ENCODE peak calls at places on chromosomes 13 and 19, in nine cellular contexts. J is PC-3; G is CD4-positive, CD25-positive, alpha-beta regulatory T cell; K is IMR-90; M is heart left ventricle; R is esophagus squamous epithelium; B is thyroid gland; L is thoracic aorta; Q is left lung. V is an unnamed sample. For H3K36me3 and H3K4me1, the result is how much of the 10 kb centered on the place peaks cover.

GRCh38 chr19:29845576-29846176 is 33.9 kb downstream of the CCNE1 start:
- DNase-seq in J (no peak), G (no peak), K (peak), M (peak), R (no peak), B (no peak), L (no peak), Q (no peak), V (peak)

GRCh38 chr19:52094526-52094925 is 1.0 kb downstream of the ZNF841 start:
- DNase-seq in J (no peak), G (no peak), K (no peak), M (no peak), R (no peak), B (peak), L (no peak), Q (no peak), V (no peak)

GRCh38 chr13:113433391-113433916 is 19.8 kb downstream of the ADPRHL1 start:
- DNase-seq in J (no peak), G (no peak), K (no peak), M (no peak), R (no peak), B (no peak), L (no peak), Q (no peak), V (no peak)

GRCh38 chr13:46951516-46951915 is 54.7 kb upstream of the HTR2A start:
- DNase-seq in J (peak), G (no peak), K (no peak), M (no peak), R (no peak), B (no peak), L (no peak), Q (no peak), V (peak)

GRCh38 chr13:25085125-25085742 is 10.7 kb upstream of the PABPC3 start:
- DNase-seq in J (peak), G (no peak), K (peak), M (no peak), R (no peak), B (peak), L (no peak), Q (no peak), V (peak)

GRCh38 chr13:99053636-99054233 is 75.9 kb upstream of the DOCK9 start:
- DNase-seq in J (no peak), G (no peak), K (no peak), M (no peak), R (no peak), B (peak), L (no peak), Q (peak), V (no peak)

GRCh38 chr19:12695997-12696365 is 450 bp downstream of the FBXW9 start:
- DNase-seq in J (no peak), G (no peak), K (no peak), M (no peak), R (no peak), B (no peak), L (no peak), Q (no peak), V (no peak)

GRCh38 chr19:32264568-32264967 is 80.8 kb upstream of the ZNF507 start:
- DNase-seq in J (no peak), G (no peak), K (no peak), M (no peak), R (no peak), B (no peak), L (no peak), Q (no peak), V (no peak)

GRCh38 chr13:49240017-49240416 is 7.7 kb upstream of the CDADC1 start:
- DNase-seq in J (peak), G (peak), K (peak), M (no peak), R (no peak), B (no peak), L (no peak), Q (no peak), V (peak)

GRCh38 chr13:51564671-51565070 is 19.6 kb upstream of the WDFY2 start:
- DNase-seq in J (no peak), G (no peak), K (no peak), M (no peak), R (no peak), B (no peak), L (no peak), Q (no peak), V (no peak)

GRCh38 chr13:95403349-95404140 is 102.3 kb upstream of the ABCC4 start:
- DNase-seq in J (peak), G (no peak), K (no peak), M (no peak), R (no peak), B (peak), L (no peak), Q (no peak), V (no peak)

GRCh38 chr19:10122066-10122465 is 2.4 kb upstream of the EIF3G start:
- DNase-seq in J (peak), G (no peak), K (peak), M (no peak), R (no peak), B (peak), L (no peak), Q (no peak), V (no peak)

GRCh38 chr13:99124046-99124400 is 76.6 kb upstream of the UBAC2 start:
- DNase-seq in J (no peak), G (no peak), K (no peak), M (no peak), R (no peak), B (no peak), L (no peak), Q (no peak), V (no peak)

GRCh38 chr13:106151056-106151699 is 384.3 kb downstream of the EFNB2 start:
- DNase-seq in J (peak), G (no peak), K (peak), M (no peak), R (no peak), B (no peak), L (no peak), Q (no peak), V (peak)

GRCh38 chr13:30615851-30616311 is 1.8 kb upstream of the USPL1 start:
- DNase-seq in J (peak), G (peak), K (peak), M (no peak), R (no peak), B (no peak), L (no peak), Q (no peak), V (peak)

GRCh38 chr19:52963229-52963760 is 614 bp upstream of the ZNF816 start:
- DNase-seq in J (no peak), G (no peak), K (no peak), M (no peak), R (no peak), B (peak), L (no peak), Q (peak), V (no peak)

GRCh38 chr19:44548736-44549135 is 19.3 kb upstream of the CEACAM20 start:
- DNase-seq in J (peak), G (no peak), K (peak), M (no peak), R (no peak), B (no peak), L (no peak), Q (no peak), V (peak)

GRCh38 chr13:112137144-112137543 is 70.2 kb downstream of the SOX1 start:
- DNase-seq in J (no peak), G (no peak), K (no peak), M (no peak), R (no peak), B (no peak), L (no peak), Q (no peak), V (no peak)

GRCh38 chr19:33080761-33081681 is at the start of gene GPATCH1:
- DNase-seq in J (peak), G (peak), K (peak), M (peak), R (peak), B (peak), L (peak), Q (peak), V (peak)

GRCh38 chr13:24267801-24268200 is 41.6 kb upstream of the C1QTNF9 start:
- DNase-seq in J (no peak), G (no peak), K (no peak), M (no peak), R (no peak), B (no peak), L (no peak), Q (no peak), V (no peak)

GRCh38 chr19:13092206-13092605 is 10.5 kb downstream of the LYL1 start:
- DNase-seq in J (no peak), G (no peak), K (no peak), M (no peak), R (no peak), B (no peak), L (no peak), Q (no peak), V (no peak)

GRCh38 chr19:10742494-10742893 is 24.6 kb downstream of the DNM2 start:
- DNase-seq in J (no peak), G (no peak), K (no peak), M (no peak), R (no peak), B (no peak), L (no peak), Q (no peak), V (no peak)

GRCh38 chr13:44758595-44759221 is 182.6 kb upstream of the TSC22D1 start:
- DNase-seq in J (peak), G (no peak), K (peak), M (no peak), R (no peak), B (no peak), L (no peak), Q (no peak), V (peak)

GRCh38 chr19:18021121-18021755 is 13.3 kb downstream of the ARRDC2 start:
- DNase-seq in J (peak), G (no peak), K (peak), M (peak), R (no peak), B (peak), L (peak), Q (peak), V (peak)

GRCh38 chr19:42553292-42554045 is 25.2 kb upstream of the CEACAM1 start:
- DNase-seq in J (peak), G (no peak), K (peak), M (peak), R (no peak), B (no peak), L (no peak), Q (peak), V (peak)

GRCh38 chr19:7191946-7192691 is 102.1 kb downstream of the INSR start:
- DNase-seq in J (no peak), G (peak), K (no peak), M (no peak), R (no peak), B (no peak), L (no peak), Q (no peak), V (no peak)

GRCh38 chr13:42039457-42039945 is 8.9 kb upstream of the DGKH start:
- DNase-seq in J (peak), G (peak), K (no peak), M (no peak), R (no peak), B (no peak), L (no peak), Q (no peak), V (no peak)

GRCh38 chr13:37934339-37935191 is 65.0 kb upstream of the TRPC4 start:
- DNase-seq in J (no peak), G (no peak), K (no peak), M (no peak), R (no peak), B (no peak), L (no peak), Q (no peak), V (no peak)

GRCh38 chr13:77009011-77009410 is 17.1 kb downstream of the CLN5 start:
- DNase-seq in J (no peak), G (no peak), K (peak), M (no peak), R (no peak), B (peak), L (no peak), Q (no peak), V (no peak)

DNA sequence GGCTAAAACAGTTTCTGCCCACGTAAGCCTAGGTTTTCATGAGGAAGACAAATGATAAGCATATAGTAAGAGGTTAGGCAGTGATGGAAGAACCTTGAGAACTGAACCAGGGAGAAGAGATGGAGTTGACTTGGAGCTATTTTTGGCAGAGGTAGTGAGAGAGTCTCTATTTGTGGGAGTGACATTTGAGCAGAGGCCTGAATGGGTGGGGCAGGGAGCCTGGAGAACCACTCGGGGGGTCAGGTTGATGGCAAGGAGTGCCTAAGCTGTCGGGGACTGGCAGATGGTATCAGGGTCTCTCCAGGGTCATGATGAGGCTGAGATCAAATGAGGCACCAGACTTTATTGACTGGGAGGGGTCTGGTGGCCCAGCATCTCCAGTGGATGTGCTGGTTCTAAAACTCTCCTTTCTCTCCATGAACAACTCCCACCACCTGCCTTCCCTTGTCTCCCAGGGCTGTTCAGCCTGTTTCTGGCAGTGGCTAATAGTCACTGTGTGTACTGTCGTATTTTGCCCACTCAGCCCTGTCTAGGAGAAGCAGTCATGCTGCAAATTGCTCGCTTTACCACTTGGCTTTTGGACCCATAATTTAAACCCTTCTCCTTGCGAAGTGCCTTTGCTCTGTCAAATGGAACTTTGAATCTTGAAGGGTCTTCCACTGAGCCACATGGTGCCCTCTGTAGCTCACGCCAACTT is 3.6 kb downstream of the MAU2 start:
- DNase-seq in J (no peak), G (no peak), K (no peak), M (no peak), R (no peak), B (peak), L (no peak), Q (no peak), V (no peak)
- H3K36me3 ChIP-seq in J (under half), G (under half), K (under half), M (half or more), R (under half), B (under half), L (under half), Q (under half), V (under half)

DNA sequence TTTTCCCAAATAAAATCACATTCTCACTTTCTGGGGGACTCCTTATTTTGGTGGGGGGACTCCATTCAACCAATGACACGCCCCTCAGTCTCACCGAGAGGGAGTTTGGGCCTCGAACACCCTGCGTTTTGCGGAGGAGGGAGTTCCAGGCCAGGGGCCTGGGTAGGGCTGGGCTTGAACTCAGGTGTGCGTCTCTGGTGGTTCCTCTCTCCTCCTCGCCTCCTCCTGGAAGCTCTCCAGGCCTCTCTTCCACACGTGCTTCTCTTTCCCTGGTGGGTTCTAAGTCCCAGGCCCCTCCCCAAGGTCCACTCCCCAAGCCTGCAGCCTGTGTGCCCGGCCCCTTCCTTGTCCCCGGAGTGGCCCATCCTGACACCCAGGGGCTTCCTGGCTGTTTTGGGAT is 14.7 kb downstream of the MEX3D start:
- DNase-seq in J (no peak), G (no peak), K (no peak), M (no peak), R (no peak), B (no peak), L (no peak), Q (no peak), V (no peak)
- H3K4me1 ChIP-seq in J (under half), G (under half), K (under half), M (under half), R (under half), B (under half), L (under half), Q (under half), V (under half)

GRCh38 chr19:4428326-4428975 is 26.0 kb downstream of the CHAF1A start:
- DNase-seq in J (no peak), G (no peak), K (no peak), M (no peak), R (no peak), B (no peak), L (no peak), Q (no peak), V (no peak)
- H3K36me3 ChIP-seq in J (under half), G (under half), K (under half), M (under half), R (under half), B (under half), L (under half), Q (under half), V (under half)

GRCh38 chr19:39132344-39132969 is 6.9 kb downstream of the PAK4 start:
- DNase-seq in J (no peak), G (no peak), K (no peak), M (no peak), R (no peak), B (no peak), L (no peak), Q (no peak), V (no peak)

GRCh38 chr19:39131255-39131755 is 5.7 kb downstream of the PAK4 start:
- DNase-seq in J (no peak), G (no peak), K (peak), M (peak), R (no peak), B (peak), L (no peak), Q (no peak), V (no peak)

GRCh38 chr19:39129116-39129515 is 3.5 kb downstream of the PAK4 start:
- DNase-seq in J (no peak), G (no peak), K (no peak), M (no peak), R (no peak), B (no peak), L (no peak), Q (no peak), V (no peak)

GRCh38 chr19:39128511-39129079 is 3.0 kb downstream of the PAK4 start:
- DNase-seq in J (no peak), G (no peak), K (no peak), M (no peak), R (no peak), B (no peak), L (no peak), Q (no peak), V (no peak)

GRCh38 chr19:39130337-39131254 is 5.0 kb downstream of the PAK4 start:
- DNase-seq in J (no peak), G (no peak), K (no peak), M (no peak), R (no peak), B (no peak), L (no peak), Q (no peak), V (no peak)
- H3K4me1 ChIP-seq in J (under half), G (under half), K (under half), M (half or more), R (half or more), B (half or more), L (under half), Q (under half), V (under half)

GRCh38 chr19:15432629-15433518 is 14.1 kb upstream of the AKAP8L start:
- DNase-seq in J (peak), G (peak), K (peak), M (peak), R (peak), B (peak), L (peak), Q (peak), V (peak)

GRCh38 chr19:15431396-15432017 is 12.7 kb upstream of the AKAP8L start:
- DNase-seq in J (no peak), G (no peak), K (no peak), M (no peak), R (no peak), B (no peak), L (no peak), Q (no peak), V (no peak)

GRCh38 chr19:15436012-15436825 is 13.5 kb downstream of the WIZ start:
- DNase-seq in J (no peak), G (no peak), K (no peak), M (no peak), R (no peak), B (no peak), L (no peak), Q (no peak), V (no peak)

GRCh38 chr19:15432018-15432494 is 13.3 kb upstream of the AKAP8L start:
- DNase-seq in J (no peak), G (no peak), K (no peak), M (no peak), R (no peak), B (no peak), L (no peak), Q (no peak), V (no peak)

GRCh38 chr19:15433519-15434069 is 14.8 kb upstream of the AKAP8L start:
- DNase-seq in J (no peak), G (no peak), K (no peak), M (no peak), R (no peak), B (no peak), L (no peak), Q (no peak), V (no peak)
- H3K36me3 ChIP-seq in J (under half), G (under half), K (under half), M (under half), R (under half), B (under half), L (under half), Q (under half), V (under half)

GRCh38 chr13:39776439-39776838 is 121.0 kb downstream of the COG6 start:
- DNase-seq in J (peak), G (no peak), K (peak), M (no peak), R (no peak), B (no peak), L (no peak), Q (no peak), V (peak)

GRCh38 chr13:39777527-39778061 is 122.1 kb downstream of the COG6 start:
- DNase-seq in J (peak), G (peak), K (peak), M (no peak), R (no peak), B (no peak), L (no peak), Q (no peak), V (peak)

GRCh38 chr13:39779337-39780270 is 124.1 kb downstream of the COG6 start:
- DNase-seq in J (peak), G (peak), K (peak), M (no peak), R (no peak), B (peak), L (no peak), Q (no peak), V (no peak)

GRCh38 chr13:39773833-39774232 is 118.4 kb downstream of the COG6 start:
- DNase-seq in J (peak), G (no peak), K (peak), M (no peak), R (no peak), B (no peak), L (no peak), Q (no peak), V (no peak)

DNA sequence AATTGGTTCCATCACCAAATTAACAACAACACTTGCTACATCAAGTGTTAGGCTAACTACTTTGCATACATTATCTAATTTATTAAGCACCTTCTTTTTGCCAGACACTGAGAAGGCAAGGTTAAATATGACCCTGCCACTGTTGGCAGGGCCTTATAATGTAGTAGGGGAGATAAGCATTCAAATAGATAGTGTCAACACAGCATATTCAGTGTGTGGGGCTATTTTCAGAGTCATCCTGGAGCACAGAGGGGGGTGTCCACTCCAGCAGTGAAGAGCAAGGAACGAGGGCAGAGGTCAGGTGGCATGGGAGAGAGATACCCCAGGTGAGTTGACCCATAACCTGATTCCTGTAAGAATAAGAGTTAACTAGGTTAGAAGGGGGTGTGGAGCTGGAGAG is 121.6 kb downstream of the COG6 start:
- DNase-seq in J (no peak), G (no peak), K (no peak), M (no peak), R (no peak), B (no peak), L (no peak), Q (no peak), V (no peak)
- H3K4me1 ChIP-seq in J (under half), G (under half), K (under half), M (under half), R (under half), B (under half), L (under half), Q (under half), V (under half)

GRCh38 chr19:36225219-36225892 is 10.4 kb downstream of the ZNF146 start:
- DNase-seq in J (peak), G (no peak), K (peak), M (no peak), R (no peak), B (no peak), L (no peak), Q (no peak), V (peak)

GRCh38 chr19:36221474-36221873 is 6.6 kb downstream of the ZNF146 start:
- DNase-seq in J (no peak), G (no peak), K (no peak), M (no peak), R (no peak), B (no peak), L (no peak), Q (no peak), V (no peak)

DNA sequence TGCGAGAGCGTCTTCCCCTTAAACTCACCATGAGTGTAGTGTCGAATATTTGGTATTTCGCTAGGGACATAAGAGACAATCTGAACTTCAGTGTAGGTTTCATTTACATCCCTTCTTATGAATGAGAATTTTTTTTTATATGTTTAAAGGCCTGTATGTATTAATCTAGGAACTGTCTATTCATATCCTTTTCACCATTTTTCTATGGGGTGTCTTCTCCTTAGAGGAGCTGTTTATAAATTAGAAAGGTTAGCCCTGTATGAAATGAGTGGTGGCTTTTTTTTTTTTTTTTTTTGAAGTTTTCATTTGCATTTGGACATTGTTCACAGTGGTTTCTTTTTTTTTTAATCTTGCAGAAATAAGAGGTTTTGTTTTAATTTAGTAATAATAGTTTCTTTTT is 7.6 kb downstream of the ZNF146 start:
- DNase-seq in J (no peak), G (no peak), K (no peak), M (no peak), R (no peak), B (no peak), L (no peak), Q (no peak), V (no peak)
- H3K36me3 ChIP-seq in J (under half), G (half or more), K (under half), M (half or more), R (under half), B (under half), L (under half), Q (under half), V (under half)

V was measured in mammary epithelial cell.